ENCODE peak calls at places on chromosomes 12 and 14, in ten cellular contexts. W is EL, F is NCI-H1092, P is GDM1, E is A549, T is Kasumi-1, K is HS-27A, Y is endothelial cell, V is adipocyte, S is MV-4-11. O is an unnamed sample.
A peak's percentile ranks its signal among the peaks of the same experiment; 100 is the strongest.

GRCh38 chr14:102316048-102316745 is 3.3 kb upstream of the ZNF839 start:
- DNase-seq in W (peak; percentile 12), F (peak; percentile 26), P (peak; percentile 30), E (no peak), T (peak; percentile 51), K (no peak), Y (peak; percentile 20), V (no peak), S (peak; percentile 57), O (peak; percentile 67)

GRCh38 chr14:101958418-101959185 is 5.8 kb upstream of the DYNC1H1 start:
- DNase-seq in W (no peak), F (no peak), P (no peak), E (no peak), T (no peak), K (no peak), Y (no peak), V (no peak), S (no peak), O (no peak)

GRCh38 chr12:115313929-115314328 is 630.0 kb upstream of the TBX3 start:
- DNase-seq in W (peak; percentile 89), F (no peak), P (no peak), E (no peak), T (no peak), K (no peak), Y (no peak), V (peak; percentile 32), S (no peak), O (peak; percentile 72)

GRCh38 chr14:68547305-68548193 is 245.3 kb downstream of the ZFP36L1 start:
- DNase-seq in W (peak; percentile 96), F (no peak), P (no peak), E (peak; percentile 79), T (no peak), K (peak; percentile 85), Y (no peak), V (peak; percentile 88), S (no peak), O (peak; percentile 66)

GRCh38 chr14:33765251-33765650 is 185.6 kb downstream of the EGLN3 start:
- DNase-seq in W (no peak), F (no peak), P (no peak), E (no peak), T (no peak), K (no peak), Y (peak; percentile 62), V (no peak), S (no peak), O (peak; percentile 20)

GRCh38 chr12:11695321-11695720 is 45.8 kb downstream of the ETV6 start:
- DNase-seq in W (peak; percentile 7), F (no peak), P (no peak), E (no peak), T (no peak), K (no peak), Y (no peak), V (peak; percentile 52), S (no peak), O (no peak)

GRCh38 chr14:34340226-34340625 is 121.8 kb downstream of the SPTSSA start:
- DNase-seq in W (peak; percentile 41), F (no peak), P (no peak), E (no peak), T (no peak), K (no peak), Y (no peak), V (no peak), S (peak; percentile 1), O (no peak)

GRCh38 chr14:36505193-36505815 is 14.7 kb downstream of the NKX2-1 start:
- DNase-seq in W (no peak), F (peak; percentile 77), P (no peak), E (no peak), T (no peak), K (no peak), Y (no peak), V (no peak), S (no peak), O (peak; percentile 23)

GRCh38 chr12:69630191-69630590 is 19.5 kb upstream of the LRRC10 start:
- DNase-seq in W (no peak), F (no peak), P (no peak), E (peak; percentile 35), T (peak; percentile 12), K (no peak), Y (no peak), V (no peak), S (no peak), O (no peak)

GRCh38 chr12:124395284-124395752 is 100.4 kb downstream of the RFLNA start:
- DNase-seq in W (peak; percentile 51), F (no peak), P (no peak), E (no peak), T (no peak), K (no peak), Y (no peak), V (no peak), S (no peak), O (no peak)

GRCh38 chr14:64186231-64187129 is 107.7 kb downstream of the ESR2 start:
- DNase-seq in W (no peak), F (no peak), P (no peak), E (no peak), T (no peak), K (no peak), Y (no peak), V (no peak), S (no peak), O (no peak)

GRCh38 chr14:58873228-58873953 is 235.6 kb downstream of the DACT1 start:
- DNase-seq in W (no peak), F (no peak), P (no peak), E (no peak), T (no peak), K (no peak), Y (no peak), V (no peak), S (no peak), O (no peak)

GRCh38 chr12:53523131-53523530 is 15.8 kb upstream of the NPFF start:
- DNase-seq in W (peak; percentile 23), F (no peak), P (no peak), E (no peak), T (no peak), K (no peak), Y (no peak), V (no peak), S (no peak), O (no peak)

O was measured in hepatocyte.